ENCODE peak calls at places on chromosome 11, in nine cellular contexts. W, O, C, R, M, H, Y, F and I are unnamed samples.

GRCh38 chr11:59053387-59053786 is 32.7 kb upstream of the GLYATL1B start:
- DNase-seq in W (peak), H (no peak), Y (peak), R (no peak), F (no peak), C (no peak), M (peak), O (peak), I (peak)

GRCh38 chr11:122696662-122697061 is 41.1 kb downstream of the UBASH3B start:
- DNase-seq in C (no peak), H (no peak), R (no peak), M (no peak), W (no peak), Y (no peak), F (no peak), O (no peak), I (no peak)

GRCh38 chr11:47204633-47204989 is 10.2 kb upstream of the DDB2 start:
- DNase-seq in W (peak), C (no peak), Y (peak), H (no peak), O (no peak), R (no peak), F (peak), M (no peak), I (no peak)

GRCh38 chr11:16787035-16787744 is 48.7 kb downstream of the C11orf58 start:
- DNase-seq in F (no peak), Y (peak), O (no peak), W (peak), M (no peak), C (no peak), H (no peak), R (no peak), I (no peak)

GRCh38 chr11:28460348-28460747 is 352.2 kb downstream of the METTL15 start:
- DNase-seq in O (no peak), R (no peak), F (no peak), C (no peak), M (no peak), H (no peak), W (peak), Y (peak), I (no peak)

GRCh38 chr11:7977251-7977917 is 9.8 kb upstream of the EIF3F start:
- DNase-seq in R (no peak), C (no peak), Y (peak), F (no peak), O (no peak), M (no peak), W (peak), H (no peak), I (no peak)

GRCh38 chr11:38824573-38824972 is 2226.5 kb upstream of the RAG2 start:
- DNase-seq in C (no peak), W (peak), H (no peak), M (no peak), Y (peak), R (no peak), O (no peak), F (no peak), I (no peak)

GRCh38 chr11:68661697-68662603 is 22.4 kb upstream of the GAL start:
- DNase-seq in W (peak), O (no peak), H (no peak), M (no peak), C (no peak), R (no peak), F (no peak), Y (peak), I (no peak)

GRCh38 chr11:15687342-15687741 is 572.6 kb downstream of the INSC start:
- DNase-seq in C (no peak), F (no peak), W (peak), M (no peak), Y (peak), H (no peak), O (no peak), R (no peak), I (no peak)

GRCh38 chr11:111735262-111736116 is 30.7 kb downstream of the PPP2R1B start:
- DNase-seq in C (peak), F (no peak), M (peak), R (peak), Y (peak), H (peak), O (no peak), W (peak), I (no peak)

GRCh38 chr11:17575431-17576425 is 28.7 kb downstream of the OTOG start:
- DNase-seq in F (no peak), O (no peak), H (no peak), M (no peak), C (no peak), Y (no peak), W (no peak), R (no peak), I (no peak)

GRCh38 chr11:44629732-44630345 is 64.4 kb downstream of the CD82 start:
- DNase-seq in Y (no peak), F (no peak), M (no peak), O (no peak), R (no peak), W (no peak), C (no peak), H (no peak), I (peak)

GRCh38 chr11:9561279-9561982 is 12.0 kb upstream of the WEE1 start:
- DNase-seq in Y (no peak), H (no peak), C (no peak), F (no peak), M (no peak), W (no peak), O (no peak), R (no peak), I (no peak)

GRCh38 chr11:67027943-67028542 is 5.1 kb downstream of the SYT12 start:
- DNase-seq in W (no peak), R (peak), C (no peak), M (no peak), H (no peak), Y (no peak), F (no peak), O (no peak), I (no peak)

GRCh38 chr11:84019576-84020194 is 733.5 kb upstream of the CCDC90B start:
- DNase-seq in H (no peak), Y (peak), O (no peak), F (no peak), C (no peak), R (no peak), M (no peak), W (peak), I (no peak)

GRCh38 chr11:112706863-112707262 is 254.4 kb upstream of the NCAM1 start:
- DNase-seq in O (no peak), C (no peak), M (no peak), F (no peak), Y (no peak), W (no peak), R (no peak), H (no peak), I (no peak)

GRCh38 chr11:57586711-57587110 is 10.8 kb upstream of the SERPING1 start:
- DNase-seq in R (no peak), Y (no peak), F (no peak), H (no peak), M (no peak), C (no peak), O (no peak), W (no peak), I (no peak)

GRCh38 chr11:72696866-72697428 is 22.7 kb upstream of the PDE2A start:
- DNase-seq in R (no peak), F (no peak), Y (no peak), H (peak), C (peak), W (no peak), O (no peak), M (peak), I (no peak)

GRCh38 chr11:23359297-23359696 is 499.0 kb upstream of the CCDC179 start:
- DNase-seq in W (peak), Y (peak), F (no peak), O (no peak), M (no peak), R (no peak), C (no peak), H (no peak), I (no peak)

GRCh38 chr11:123536690-123537437 is 106.8 kb downstream of the GRAMD1B start:
- DNase-seq in M (no peak), Y (no peak), W (no peak), C (peak), O (no peak), F (no peak), H (peak), R (no peak), I (no peak)

GRCh38 chr11:36417154-36417553 is 92.9 kb downstream of the TRAF6 start:
- DNase-seq in O (no peak), F (no peak), W (no peak), C (no peak), Y (no peak), R (no peak), M (no peak), H (no peak), I (no peak)

GRCh38 chr11:80860632-80861031 is 1419.8 kb upstream of the TENM4 start:
- DNase-seq in Y (peak), O (no peak), R (no peak), W (no peak), C (no peak), M (no peak), H (no peak), F (no peak), I (no peak)

GRCh38 chr11:102794382-102794781 is 3.6 kb downstream of the MMP1 start:
- DNase-seq in H (no peak), W (peak), M (no peak), O (no peak), F (peak), Y (peak), R (no peak), C (no peak), I (no peak)
- TF ChIP-seq CTCF in H (no peak), W (peak), M (peak), O (peak), F (peak), Y (peak), R (no peak), C (no peak), I (peak)

GRCh38 chr11:65931773-65932557 is 12.7 kb downstream of the DRAP1 start:
- DNase-seq in R (no peak), M (no peak), H (no peak), O (no peak), Y (no peak), C (no peak), F (no peak), W (no peak), I (no peak)

GRCh38 chr11:65927904-65928397 is 8.7 kb downstream of the DRAP1 start:
- DNase-seq in W (no peak), R (no peak), F (no peak), O (no peak), H (no peak), M (no peak), C (no peak), Y (no peak), I (no peak)

GRCh38 chr11:65934014-65934413 is 11.3 kb upstream of the TSGA10IP start:
- DNase-seq in R (no peak), W (peak), C (no peak), Y (no peak), O (no peak), F (no peak), M (no peak), H (no peak), I (no peak)

GRCh38 chr11:65928667-65929066 is 9.4 kb downstream of the DRAP1 start:
- DNase-seq in M (no peak), C (no peak), Y (no peak), O (no peak), F (no peak), H (no peak), R (no peak), W (no peak), I (no peak)

DNA sequence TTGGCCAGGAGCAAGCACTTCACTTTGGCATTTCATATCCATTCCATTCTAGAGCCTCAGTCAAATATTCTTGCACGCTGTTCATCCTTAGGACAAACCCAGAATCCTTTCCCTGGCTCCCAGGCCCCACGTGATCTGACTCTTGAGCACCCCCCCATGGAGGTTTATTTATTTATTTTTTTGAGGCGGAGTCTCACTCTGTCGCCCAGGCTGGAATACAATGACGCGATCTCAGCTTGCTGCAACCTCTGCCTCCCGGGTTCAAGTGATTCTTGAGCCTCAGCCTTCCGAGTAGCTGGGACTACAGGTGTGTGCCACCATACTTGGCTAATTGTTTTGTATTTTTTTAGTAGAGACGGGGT is 12.7 kb upstream of the TSGA10IP start:
- DNase-seq in H (no peak), M (no peak), C (no peak), W (no peak), Y (no peak), O (no peak), F (peak), R (no peak), I (no peak)
- TF ChIP-seq CTCF in H (no peak), M (no peak), C (no peak), W (peak), Y (no peak), O (peak), F (peak), R (no peak), I (no peak)

DNA sequence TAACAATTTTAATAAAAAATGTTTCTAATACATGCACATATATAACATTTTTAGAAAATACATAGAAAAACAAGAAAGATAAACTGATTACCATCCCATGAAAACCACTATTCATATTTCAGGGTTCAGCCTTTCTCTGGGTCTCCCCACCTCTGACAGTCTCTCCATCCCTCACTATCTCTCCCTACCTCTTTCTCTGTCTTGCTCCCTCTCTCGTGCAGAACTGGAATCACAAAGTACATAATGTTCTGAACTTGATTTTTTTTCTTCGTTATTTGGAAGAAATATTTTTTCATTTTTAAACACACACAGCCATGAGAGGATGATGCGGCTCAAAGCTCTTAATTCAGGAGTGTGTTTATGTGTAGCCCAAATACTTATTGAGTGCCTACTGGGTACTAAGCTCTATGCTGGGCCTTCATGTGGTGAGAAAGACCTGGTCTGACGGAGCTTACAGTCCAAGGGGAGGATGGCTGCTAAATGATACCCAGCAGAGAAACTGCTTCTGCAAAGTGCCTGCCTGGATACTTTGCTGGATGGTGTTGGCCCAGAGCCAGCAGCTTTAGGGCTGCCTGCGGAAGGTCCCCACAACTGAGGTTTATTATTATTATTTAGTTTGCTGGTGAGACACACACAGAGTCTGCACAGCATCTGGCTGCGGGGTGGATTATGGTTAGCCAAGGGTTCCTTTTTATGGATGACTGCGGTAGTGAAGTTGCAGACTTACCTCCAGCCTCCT is 42.6 kb downstream of the SC5D start:
- DNase-seq in W (no peak), M (no peak), H (no peak), F (no peak), R (no peak), C (no peak), Y (no peak), O (no peak), I (no peak)
- TF ChIP-seq CTCF in W (no peak), M (peak), H (no peak), F (no peak), R (no peak), C (no peak), Y (peak), O (no peak), I (no peak)

GRCh38 chr11:74316772-74317505 is 5.5 kb upstream of the P4HA3 start:
- DNase-seq in W (peak), O (no peak), C (no peak), F (no peak), Y (peak), R (no peak), M (no peak), H (no peak), I (no peak)

GRCh38 chr11:74320538-74320937 is 9.1 kb upstream of the P4HA3 start:
- DNase-seq in M (no peak), O (no peak), F (no peak), Y (peak), R (no peak), W (peak), H (no peak), C (no peak), I (no peak)

GRCh38 chr11:74319139-74319538 is 7.7 kb upstream of the P4HA3 start:
- DNase-seq in Y (peak), F (no peak), O (no peak), R (no peak), C (no peak), W (peak), H (no peak), M (no peak), I (no peak)

GRCh38 chr11:74321487-74322188 is 10.2 kb upstream of the P4HA3 start:
- DNase-seq in H (peak), R (no peak), C (no peak), W (peak), O (no peak), Y (peak), M (no peak), F (no peak), I (no peak)

DNA sequence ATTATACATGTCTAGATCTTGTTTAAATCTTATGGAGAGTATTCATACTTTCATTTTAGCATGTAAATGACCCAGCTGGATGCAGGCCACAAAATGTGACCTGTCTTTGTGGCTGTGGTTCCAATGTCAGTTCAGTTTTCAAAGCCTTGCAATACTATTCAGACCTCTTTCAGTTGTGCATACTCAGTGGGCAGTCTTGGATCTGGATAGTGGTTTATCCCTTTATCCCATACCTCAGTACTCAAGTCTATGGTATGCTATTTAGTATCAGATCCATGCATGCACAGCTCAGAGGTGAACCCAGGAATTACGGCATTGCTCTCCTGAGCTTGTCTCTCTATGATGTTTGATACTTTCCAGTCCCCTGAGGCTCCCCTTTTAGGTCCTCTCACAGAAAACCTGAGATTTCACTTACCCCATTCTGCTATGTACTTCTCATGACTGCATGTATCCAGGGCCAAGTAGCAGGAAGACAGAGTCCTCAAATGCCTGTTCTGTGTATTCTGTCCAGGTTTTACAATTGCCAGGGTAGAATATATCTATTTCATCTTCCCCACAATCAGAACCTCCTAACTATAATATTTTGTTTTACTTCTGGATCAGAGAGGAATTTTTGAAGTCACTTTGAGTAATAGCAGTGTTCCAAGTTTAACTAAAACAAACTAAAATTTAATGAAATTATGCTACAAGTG is 6.9 kb upstream of the P4HA3 start:
- DNase-seq in R (no peak), O (no peak), M (no peak), H (no peak), C (no peak), F (no peak), Y (peak), W (peak), I (no peak)
- TF ChIP-seq CTCF in R (no peak), O (no peak), M (no peak), H (no peak), C (no peak), F (no peak), Y (no peak), W (peak), I (no peak)

GRCh38 chr11:109939176-109939810 is 153.9 kb upstream of the ZC3H12C start:
- DNase-seq in F (peak), M (no peak), R (no peak), Y (peak), H (peak), O (no peak), C (peak), W (peak), I (peak)
- TF ChIP-seq CTCF in F (peak), M (peak), R (peak), Y (peak), H (no peak), O (peak), C (no peak), W (peak), I (peak)